ENCODE peak calls at places on chromosomes 4 and X, in ten cellular contexts. One of them, this sample, is unnamed.

GRCh38 chr4:186307497-186307896 is 41.5 kb downstream of the F11 start:
- DNase-seq in body of pancreas: no peak
- DNase-seq in endothelial cell of umbilical vein: no peak
- DNase-seq in A549: no peak
- DNase-seq in gastrocnemius medialis: no peak
- DNase-seq in uterus: no peak
- DNase-seq in IMR-90: no peak
- DNase-seq in esophagus squamous epithelium: no peak
- DNase-seq in transverse colon: no peak
- DNase-seq in tibial nerve: no peak
- DNase-seq in this sample: peak; percentile 26

GRCh38 chr4:176538217-176538925 is 218.6 kb downstream of the SPCS3 start:
- DNase-seq in body of pancreas: no peak
- DNase-seq in transverse colon: no peak
- DNase-seq in uterus: no peak
- DNase-seq in gastrocnemius medialis: no peak
- DNase-seq in tibial nerve: no peak
- DNase-seq in IMR-90: peak; percentile 96
- DNase-seq in endothelial cell of umbilical vein: peak; percentile 5
- DNase-seq in A549: peak; percentile 2
- DNase-seq in esophagus squamous epithelium: no peak
- DNase-seq in this sample: peak; percentile 17

GRCh38 chrX:15530318-15530717 is 29.7 kb downstream of the BMX start:
- DNase-seq in endothelial cell of umbilical vein: no peak
- DNase-seq in uterus: no peak
- DNase-seq in IMR-90: no peak
- DNase-seq in A549: no peak
- DNase-seq in esophagus squamous epithelium: no peak
- DNase-seq in body of pancreas: no peak
- DNase-seq in gastrocnemius medialis: no peak
- DNase-seq in transverse colon: no peak
- DNase-seq in tibial nerve: no peak
- DNase-seq in this sample: no peak

GRCh38 chr4:113384600-113384999 is 335.1 kb downstream of the ANK2 start:
- DNase-seq in body of pancreas: no peak
- DNase-seq in tibial nerve: no peak
- DNase-seq in endothelial cell of umbilical vein: peak; percentile 79
- DNase-seq in esophagus squamous epithelium: no peak
- DNase-seq in IMR-90: peak; percentile 81
- DNase-seq in A549: no peak
- DNase-seq in transverse colon: no peak
- DNase-seq in uterus: no peak
- DNase-seq in gastrocnemius medialis: no peak
- DNase-seq in this sample: no peak

GRCh38 chrX:43750248-43750676 is 94.2 kb downstream of the MAOA start:
- DNase-seq in endothelial cell of umbilical vein: peak; percentile 57
- DNase-seq in body of pancreas: peak; percentile 59
- DNase-seq in esophagus squamous epithelium: no peak
- DNase-seq in gastrocnemius medialis: peak; percentile 12
- DNase-seq in IMR-90: peak; percentile 19
- DNase-seq in A549: peak; percentile 41
- DNase-seq in transverse colon: peak; percentile 61
- DNase-seq in uterus: peak; percentile 35
- DNase-seq in tibial nerve: peak; percentile 16
- DNase-seq in this sample: no peak

GRCh38 chrX:118974908-118975671 is 672 bp downstream of the LONRF3 start:
- DNase-seq in body of pancreas: peak; percentile 67
- DNase-seq in uterus: peak; percentile 30
- DNase-seq in IMR-90: no peak
- DNase-seq in A549: no peak
- DNase-seq in tibial nerve: no peak
- DNase-seq in esophagus squamous epithelium: no peak
- DNase-seq in transverse colon: peak; percentile 58
- DNase-seq in gastrocnemius medialis: no peak
- DNase-seq in endothelial cell of umbilical vein: peak; percentile 36
- DNase-seq in this sample: peak; percentile 86

GRCh38 chr4:87230806-87231205 is 10.4 kb upstream of the KLHL8 start:
- DNase-seq in IMR-90: no peak
- DNase-seq in uterus: no peak
- DNase-seq in transverse colon: no peak
- DNase-seq in body of pancreas: no peak
- DNase-seq in tibial nerve: no peak
- DNase-seq in esophagus squamous epithelium: no peak
- DNase-seq in A549: no peak
- DNase-seq in endothelial cell of umbilical vein: no peak
- DNase-seq in gastrocnemius medialis: no peak
- DNase-seq in this sample: no peak

GRCh38 chrX:19846995-19847790 is 40.2 kb downstream of the SH3KBP1 start:
- DNase-seq in uterus: peak; percentile 34
- DNase-seq in gastrocnemius medialis: peak; percentile 3
- DNase-seq in transverse colon: no peak
- DNase-seq in tibial nerve: no peak
- DNase-seq in endothelial cell of umbilical vein: peak; percentile 38
- DNase-seq in A549: peak; percentile 3
- DNase-seq in body of pancreas: no peak
- DNase-seq in IMR-90: peak; percentile 89
- DNase-seq in esophagus squamous epithelium: no peak
- DNase-seq in this sample: peak; percentile 45

GRCh38 chr4:67558493-67558892 is at the start of gene STAP1:
- DNase-seq in transverse colon: peak; percentile 15
- DNase-seq in esophagus squamous epithelium: no peak
- DNase-seq in tibial nerve: no peak
- DNase-seq in body of pancreas: no peak
- DNase-seq in IMR-90: no peak
- DNase-seq in gastrocnemius medialis: no peak
- DNase-seq in uterus: no peak
- DNase-seq in endothelial cell of umbilical vein: no peak
- DNase-seq in A549: no peak
- DNase-seq in this sample: no peak

GRCh38 chr4:98046665-98047064 is 96.6 kb downstream of the STPG2 start:
- DNase-seq in esophagus squamous epithelium: no peak
- DNase-seq in transverse colon: no peak
- DNase-seq in gastrocnemius medialis: no peak
- DNase-seq in endothelial cell of umbilical vein: no peak
- DNase-seq in body of pancreas: no peak
- DNase-seq in uterus: no peak
- DNase-seq in A549: no peak
- DNase-seq in IMR-90: no peak
- DNase-seq in tibial nerve: no peak
- DNase-seq in this sample: no peak

GRCh38 chr4:183396187-183396738 is 48.2 kb upstream of the CDKN2AIP start:
- DNase-seq in gastrocnemius medialis: no peak
- DNase-seq in tibial nerve: no peak
- DNase-seq in uterus: no peak
- DNase-seq in A549: no peak
- DNase-seq in body of pancreas: no peak
- DNase-seq in IMR-90: peak; percentile 18
- DNase-seq in transverse colon: no peak
- DNase-seq in endothelial cell of umbilical vein: no peak
- DNase-seq in esophagus squamous epithelium: no peak
- DNase-seq in this sample: no peak

GRCh38 chr4:8342651-8343050 is 73.1 kb downstream of the HTRA3 start:
- DNase-seq in endothelial cell of umbilical vein: no peak
- DNase-seq in gastrocnemius medialis: no peak
- DNase-seq in transverse colon: no peak
- DNase-seq in uterus: no peak
- DNase-seq in esophagus squamous epithelium: no peak
- DNase-seq in tibial nerve: no peak
- DNase-seq in IMR-90: no peak
- DNase-seq in A549: no peak
- DNase-seq in body of pancreas: no peak
- DNase-seq in this sample: no peak

GRCh38 chr4:188282620-188283232 is 143.5 kb downstream of the TRIML1 start:
- DNase-seq in uterus: no peak
- DNase-seq in A549: no peak
- DNase-seq in tibial nerve: no peak
- DNase-seq in body of pancreas: peak; percentile 15
- DNase-seq in esophagus squamous epithelium: no peak
- DNase-seq in gastrocnemius medialis: no peak
- DNase-seq in IMR-90: no peak
- DNase-seq in transverse colon: no peak
- DNase-seq in endothelial cell of umbilical vein: no peak
- DNase-seq in this sample: no peak

GRCh38 chrX:147917700-147918694 is 6.3 kb downstream of the FMR1 start:
- DNase-seq in body of pancreas: no peak
- DNase-seq in A549: no peak
- DNase-seq in gastrocnemius medialis: no peak
- DNase-seq in transverse colon: no peak
- DNase-seq in IMR-90: peak; percentile 4
- DNase-seq in uterus: no peak
- DNase-seq in esophagus squamous epithelium: no peak
- DNase-seq in tibial nerve: no peak
- DNase-seq in endothelial cell of umbilical vein: peak; percentile 20
- DNase-seq in this sample: no peak

GRCh38 chr4:171785392-171785791 is 27.8 kb upstream of the GALNTL6 start:
- DNase-seq in body of pancreas: no peak
- DNase-seq in A549: no peak
- DNase-seq in gastrocnemius medialis: no peak
- DNase-seq in uterus: no peak
- DNase-seq in tibial nerve: no peak
- DNase-seq in endothelial cell of umbilical vein: no peak
- DNase-seq in transverse colon: no peak
- DNase-seq in IMR-90: no peak
- DNase-seq in esophagus squamous epithelium: no peak
- DNase-seq in this sample: no peak

GRCh38 chr4:6263541-6264540 is 5.8 kb upstream of the WFS1 start:
- DNase-seq in IMR-90: peak; percentile 63
- DNase-seq in tibial nerve: no peak
- DNase-seq in gastrocnemius medialis: no peak
- DNase-seq in esophagus squamous epithelium: no peak
- DNase-seq in transverse colon: peak; percentile 57
- DNase-seq in body of pancreas: peak; percentile 63
- DNase-seq in endothelial cell of umbilical vein: peak; percentile 69
- DNase-seq in A549: no peak
- DNase-seq in uterus: no peak
- DNase-seq in this sample: no peak

GRCh38 chr4:4880492-4880891 is 21.0 kb downstream of the MSX1 start:
- DNase-seq in A549: no peak
- DNase-seq in transverse colon: no peak
- DNase-seq in gastrocnemius medialis: no peak
- DNase-seq in esophagus squamous epithelium: no peak
- DNase-seq in endothelial cell of umbilical vein: no peak
- DNase-seq in uterus: no peak
- DNase-seq in body of pancreas: no peak
- DNase-seq in IMR-90: no peak
- DNase-seq in tibial nerve: no peak
- DNase-seq in this sample: no peak

GRCh38 chrX:41276661-41277506 is 57.1 kb upstream of the DDX3X start:
- DNase-seq in A549: no peak
- DNase-seq in endothelial cell of umbilical vein: no peak
- DNase-seq in uterus: peak; percentile 15
- DNase-seq in body of pancreas: no peak
- DNase-seq in transverse colon: no peak
- DNase-seq in IMR-90: no peak
- DNase-seq in gastrocnemius medialis: no peak
- DNase-seq in esophagus squamous epithelium: no peak
- DNase-seq in tibial nerve: no peak
- DNase-seq in this sample: no peak

GRCh38 chr4:139054791-139055376 is 39.3 kb downstream of the NOCT start:
- DNase-seq in uterus: no peak
- DNase-seq in tibial nerve: no peak
- DNase-seq in A549: no peak
- DNase-seq in transverse colon: no peak
- DNase-seq in gastrocnemius medialis: no peak
- DNase-seq in esophagus squamous epithelium: no peak
- DNase-seq in IMR-90: peak; percentile 26
- DNase-seq in endothelial cell of umbilical vein: no peak
- DNase-seq in body of pancreas: no peak
- DNase-seq in this sample: no peak

GRCh38 chr4:3388461-3389185 is 53.1 kb upstream of the HGFAC start:
- DNase-seq in endothelial cell of umbilical vein: peak; percentile 35
- DNase-seq in uterus: no peak
- DNase-seq in A549: no peak
- DNase-seq in IMR-90: peak; percentile 73
- DNase-seq in tibial nerve: no peak
- DNase-seq in gastrocnemius medialis: no peak
- DNase-seq in body of pancreas: no peak
- DNase-seq in transverse colon: no peak
- DNase-seq in esophagus squamous epithelium: no peak
- DNase-seq in this sample: no peak
- TF ChIP-seq POLR2A in endothelial cell of umbilical vein: no peak
- TF ChIP-seq POLR2A in uterus: no peak
- TF ChIP-seq POLR2A in A549: no peak
- TF ChIP-seq POLR2A in IMR-90: no peak
- TF ChIP-seq POLR2A in tibial nerve: no peak
- TF ChIP-seq POLR2A in gastrocnemius medialis: no peak
- TF ChIP-seq POLR2A in body of pancreas: no peak
- TF ChIP-seq POLR2A in transverse colon: no peak
- TF ChIP-seq POLR2A in esophagus squamous epithelium: peak; percentile 25
- TF ChIP-seq POLR2A in this sample: no peak

GRCh38 chr4:24514808-24515207 is 69.5 kb downstream of the DHX15 start:
- DNase-seq in transverse colon: no peak
- DNase-seq in tibial nerve: no peak
- DNase-seq in body of pancreas: no peak
- DNase-seq in IMR-90: no peak
- DNase-seq in endothelial cell of umbilical vein: no peak
- DNase-seq in esophagus squamous epithelium: no peak
- DNase-seq in uterus: no peak
- DNase-seq in gastrocnemius medialis: no peak
- DNase-seq in A549: peak; percentile 7
- DNase-seq in this sample: no peak
- TF ChIP-seq CTCF in transverse colon: no peak
- TF ChIP-seq CTCF in tibial nerve: no peak
- TF ChIP-seq CTCF in body of pancreas: no peak
- TF ChIP-seq CTCF in IMR-90: peak; percentile 22
- TF ChIP-seq CTCF in endothelial cell of umbilical vein: no peak
- TF ChIP-seq CTCF in esophagus squamous epithelium: no peak
- TF ChIP-seq CTCF in uterus: no peak
- TF ChIP-seq CTCF in gastrocnemius medialis: no peak
- TF ChIP-seq CTCF in A549: no peak
- TF ChIP-seq CTCF in this sample: no peak

GRCh38 chrX:48569958-48570357 is 4.3 kb upstream of the RBM3 start:
- DNase-seq in tibial nerve: no peak
- DNase-seq in transverse colon: no peak
- DNase-seq in body of pancreas: no peak
- DNase-seq in IMR-90: peak; percentile 53
- DNase-seq in uterus: no peak
- DNase-seq in gastrocnemius medialis: no peak
- DNase-seq in endothelial cell of umbilical vein: peak; percentile 64
- DNase-seq in A549: no peak
- DNase-seq in esophagus squamous epithelium: no peak
- DNase-seq in this sample: no peak
- TF ChIP-seq POLR2A in tibial nerve: no peak
- TF ChIP-seq POLR2A in transverse colon: no peak
- TF ChIP-seq POLR2A in body of pancreas: no peak
- TF ChIP-seq POLR2A in IMR-90: no peak
- TF ChIP-seq POLR2A in uterus: no peak
- TF ChIP-seq POLR2A in gastrocnemius medialis: no peak
- TF ChIP-seq POLR2A in endothelial cell of umbilical vein: no peak
- TF ChIP-seq POLR2A in A549: no peak
- TF ChIP-seq POLR2A in esophagus squamous epithelium: no peak
- TF ChIP-seq POLR2A in this sample: no peak

DNA sequence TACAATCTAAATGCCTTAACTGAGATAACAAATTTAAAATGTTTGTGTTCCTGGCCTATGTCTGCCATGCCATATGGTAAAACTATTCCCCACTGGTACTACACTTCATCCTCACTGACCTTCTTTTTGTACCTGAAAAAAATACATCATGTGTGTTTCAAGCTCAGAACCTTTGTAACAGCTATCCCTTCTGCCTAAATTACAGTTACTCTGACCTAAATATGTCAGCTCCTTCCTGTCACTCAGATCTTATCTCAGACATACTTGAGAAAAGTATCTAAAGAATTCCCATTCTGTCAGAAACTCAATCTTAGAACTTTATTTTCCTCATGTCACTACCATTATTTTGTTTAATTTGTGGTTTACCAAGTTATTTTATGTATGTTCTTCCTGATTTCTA is 456.6 kb upstream of the NDST3 start:
- DNase-seq in A549: no peak
- DNase-seq in body of pancreas: no peak
- DNase-seq in IMR-90: no peak
- DNase-seq in esophagus squamous epithelium: no peak
- DNase-seq in gastrocnemius medialis: no peak
- DNase-seq in tibial nerve: no peak
- DNase-seq in transverse colon: no peak
- DNase-seq in endothelial cell of umbilical vein: no peak
- DNase-seq in uterus: no peak
- DNase-seq in this sample: no peak
- TF ChIP-seq CTCF in A549: no peak
- TF ChIP-seq CTCF in body of pancreas: no peak
- TF ChIP-seq CTCF in IMR-90: no peak
- TF ChIP-seq CTCF in esophagus squamous epithelium: no peak
- TF ChIP-seq CTCF in gastrocnemius medialis: no peak
- TF ChIP-seq CTCF in tibial nerve: no peak
- TF ChIP-seq CTCF in transverse colon: no peak
- TF ChIP-seq CTCF in endothelial cell of umbilical vein: no peak
- TF ChIP-seq CTCF in uterus: no peak
- TF ChIP-seq CTCF in this sample: no peak

This sample was measured in lower leg skin.